ENCODE peak calls at places on chromosomes 11 and 22, in seven cellular contexts. W is fibroblast of lung, X is colonic mucosa, G is IMR-90, Q is HepG2, B is Karpas-422, M is kidney. V is an unnamed sample.
A peak's percentile ranks its signal among the peaks of the same experiment; 100 is the strongest.

GRCh38 chr11:126380909-126381308 is 25.4 kb downstream of the ST3GAL4 start:
- DNase-seq in Q (no peak), G (no peak), M (no peak), B (no peak), X (no peak), W (no peak), V (no peak)

GRCh38 chr11:1291295-1292017 is 18.0 kb downstream of the TOLLIP start:
- DNase-seq in Q (no peak), G (no peak), M (peak; percentile 58), B (no peak), X (no peak), W (no peak), V (no peak)

GRCh38 chr11:31641477-31642062 is 132.0 kb downstream of the ELP4 start:
- DNase-seq in Q (peak; percentile 40), M (no peak), G (peak; percentile 36), B (peak; percentile 47), X (peak; percentile 27), W (peak; percentile 43), V (peak; percentile 85)

GRCh38 chr11:117424781-117425180 is 97.1 kb downstream of the CEP164 start:
- DNase-seq in Q (no peak), W (no peak), X (no peak), B (peak; percentile 52), M (no peak), G (no peak), V (peak; percentile 17)

GRCh38 chr22:37043828-37044538 is 7.6 kb upstream of the KCTD17 start:
- DNase-seq in G (peak; percentile 28), X (peak; percentile 90), Q (peak; percentile 77), W (peak; percentile 33), M (peak; percentile 85), B (peak; percentile 89), V (peak; percentile 77)

GRCh38 chr11:61254403-61255025 is 13.5 kb downstream of the PGA5 start:
- DNase-seq in X (peak; percentile 68), B (peak; percentile 87), M (no peak), G (peak; percentile 52), W (peak; percentile 59), Q (peak; percentile 57), V (peak; percentile 93)

GRCh38 chr11:17890333-17890732 is 122.5 kb downstream of the SERGEF start:
- DNase-seq in Q (no peak), B (peak; percentile 57), G (no peak), W (peak; percentile 9), M (no peak), X (no peak), V (no peak)

GRCh38 chr11:13776134-13776815 is 107.8 kb downstream of the FAR1 start:
- DNase-seq in M (no peak), Q (no peak), W (no peak), X (no peak), G (no peak), B (peak; percentile 54), V (peak; percentile 76)

GRCh38 chr22:31141551-31141950 is 1.2 kb upstream of the PLA2G3 start:
- DNase-seq in G (no peak), X (no peak), Q (no peak), M (no peak), W (no peak), B (no peak), V (peak; percentile 36)

GRCh38 chr22:49523374-49524008 is 304.2 kb downstream of the BRD1 start:
- DNase-seq in B (no peak), W (no peak), X (no peak), M (no peak), Q (no peak), G (no peak), V (no peak)

GRCh38 chr11:91978747-91979146 is 245.9 kb upstream of the FAT3 start:
- DNase-seq in M (no peak), X (no peak), B (no peak), W (no peak), G (no peak), Q (no peak), V (no peak)

GRCh38 chr11:82842019-82842418 is 58.2 kb downstream of the PRCP start:
- DNase-seq in G (no peak), W (no peak), Q (no peak), X (no peak), B (no peak), M (no peak), V (no peak)

GRCh38 chr22:35335936-35336781 is 36.5 kb downstream of the TOM1 start:
- DNase-seq in X (no peak), G (no peak), M (peak; percentile 67), B (no peak), Q (no peak), W (no peak), V (no peak)

GRCh38 chr11:96199563-96200025 is 143.4 kb downstream of the MAML2 start:
- DNase-seq in Q (no peak), X (no peak), B (no peak), M (no peak), G (peak; percentile 80), W (peak; percentile 74), V (no peak)

GRCh38 chr22:22746963-22747933 is 102.8 kb downstream of the GGTLC2 start:
- DNase-seq in W (no peak), X (no peak), B (peak; percentile 82), G (no peak), M (no peak), Q (no peak), V (no peak)

GRCh38 chr22:23058063-23058462 is 12.3 kb upstream of the GNAZ start:
- DNase-seq in M (no peak), X (no peak), B (no peak), G (no peak), W (no peak), Q (no peak), V (peak; percentile 27)

GRCh38 chr22:20220629-20221026 is 47.5 kb downstream of the RTN4R start:
- DNase-seq in X (no peak), G (no peak), Q (no peak), B (no peak), M (no peak), W (no peak), V (no peak)

GRCh38 chr11:69343401-69344321 is 49.7 kb downstream of the MYEOV start:
- DNase-seq in W (no peak), M (no peak), G (no peak), Q (no peak), X (peak; percentile 10), B (no peak), V (peak; percentile 30)

DNA sequence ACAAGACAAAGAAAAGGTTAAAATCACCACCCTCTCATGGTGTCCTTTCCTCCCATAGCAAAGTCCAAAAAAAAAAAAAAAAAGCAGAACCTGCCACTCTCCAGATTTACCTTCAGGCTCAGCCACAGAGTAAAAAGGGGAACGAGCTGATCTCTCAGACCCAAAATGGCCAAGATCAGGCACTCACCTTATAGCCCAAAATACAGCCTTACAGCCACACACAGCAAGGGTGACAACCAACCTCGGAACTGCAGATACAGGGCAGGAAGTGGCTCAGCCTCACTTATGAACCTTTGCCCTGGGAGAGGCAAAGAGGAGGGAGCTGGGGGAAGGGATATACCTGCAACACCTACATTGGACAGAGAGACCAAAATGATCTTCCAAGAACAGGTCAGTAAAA is 4.5 kb downstream of the FHIP1B start:
- DNase-seq in X (peak; percentile 86), W (no peak), B (peak; percentile 62), Q (peak; percentile 29), G (no peak), M (no peak), V (no peak)
- H3K9ac ChIP-seq in X (no peak overlapping the region), W (no peak overlapping the region), B (peak overlapping the region; percentile 4), Q (no peak overlapping the region), G (no peak overlapping the region), M (no peak overlapping the region), V (no peak overlapping the region)

GRCh38 chr11:66039765-66040164 is 9.2 kb downstream of the GAL3ST3 start:
- DNase-seq in B (no peak), M (no peak), Q (no peak), W (no peak), X (no peak), G (no peak), V (no peak)

GRCh38 chr11:66043008-66043906 is 5.7 kb downstream of the GAL3ST3 start:
- DNase-seq in W (no peak), Q (no peak), G (no peak), M (peak; percentile 74), X (no peak), B (no peak), V (no peak)

GRCh38 chr11:66044757-66045156 is 4.2 kb downstream of the GAL3ST3 start:
- DNase-seq in G (no peak), B (no peak), Q (no peak), M (no peak), X (no peak), W (no peak), V (no peak)

GRCh38 chr11:66045177-66045639 is 3.8 kb downstream of the GAL3ST3 start:
- DNase-seq in B (peak; percentile 95), M (peak; percentile 90), W (peak; percentile 74), Q (peak; percentile 65), X (peak; percentile 78), G (peak; percentile 70), V (peak; percentile 96)

GRCh38 chr11:66042227-66043007 is 6.5 kb downstream of the GAL3ST3 start:
- DNase-seq in B (no peak), X (no peak), W (no peak), G (no peak), M (peak; percentile 73), Q (no peak), V (no peak)
- H3K9ac ChIP-seq in B (no peak overlapping the region), X (no peak overlapping the region), W (no peak overlapping the region), G (no peak overlapping the region), M (no peak overlapping the region), Q (no peak overlapping the region), V (no peak overlapping the region)

GRCh38 chr11:122100222-122101080 is 15.6 kb downstream of the BLID start:
- DNase-seq in X (peak; percentile 27), B (no peak), M (peak; percentile 75), W (peak; percentile 80), G (peak; percentile 68), Q (no peak), V (peak; percentile 75)
- H3K9ac ChIP-seq in X (peak overlapping the region; percentile 56), B (no peak overlapping the region), M (peak overlapping the region; percentile 35), W (peak overlapping the region; percentile 57), G (peak overlapping the region; percentile 100), Q (no peak overlapping the region), V (no peak overlapping the region)

DNA sequence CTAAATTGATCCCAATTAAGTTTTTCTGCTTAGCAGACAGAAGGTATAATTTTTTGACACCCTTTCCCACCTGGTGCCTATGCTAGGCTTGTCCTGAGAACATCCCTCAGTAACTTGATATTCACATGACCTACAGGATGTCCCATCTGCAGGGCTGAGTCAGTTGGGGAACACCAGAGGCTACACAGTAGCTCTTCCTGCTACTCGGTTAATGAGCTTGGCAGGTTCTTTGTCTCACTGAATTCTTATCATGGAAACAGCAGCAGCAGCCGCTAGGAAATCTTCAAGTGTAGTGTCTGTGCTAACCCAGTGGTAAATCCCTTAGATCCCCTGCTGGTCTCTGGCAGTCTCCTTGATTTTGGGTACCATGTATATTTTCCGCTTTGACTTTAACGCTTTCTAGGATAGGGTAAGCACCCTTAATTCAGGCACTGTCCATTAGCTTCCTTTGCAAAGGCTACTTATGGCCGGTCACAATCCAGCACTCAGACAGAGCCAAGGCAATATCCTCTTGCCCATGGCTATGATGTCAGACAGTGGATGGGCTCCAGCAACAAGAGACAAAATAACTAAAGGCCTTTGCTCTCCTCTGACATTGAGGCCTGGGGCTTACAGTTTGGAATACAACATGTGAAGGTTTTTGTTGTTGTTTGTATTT is 8.5 kb downstream of the MRPL16 start:
- DNase-seq in W (no peak), B (no peak), G (peak; percentile 36), X (no peak), Q (no peak), M (no peak), V (peak; percentile 69)
- H3K9ac ChIP-seq in W (no peak overlapping the region), B (no peak overlapping the region), G (no peak overlapping the region), X (no peak overlapping the region), Q (no peak overlapping the region), M (no peak overlapping the region), V (no peak overlapping the region)